ENCODE peak calls at places on chromosomes 12 and 14, in four cellular contexts. F is A549, C is HepG2, V is GM12878. L is an unnamed sample.

GRCh38 chr12:99954724-99955123 is 30.0 kb downstream of the ANKS1B start:
- DNase-seq in F (no peak), C (no peak), V (no peak), L (no peak)

GRCh38 chr14:28773917-28774691 is 7.5 kb downstream of the FOXG1 start:
- DNase-seq in F (peak), C (no peak), V (no peak), L (no peak)

GRCh38 chr14:104558231-104559042 is 21.1 kb upstream of the C14orf180 start:
- DNase-seq in F (no peak), C (no peak), V (no peak), L (no peak)

GRCh38 chr12:54649825-54650224 is 1.7 kb upstream of the DCD start:
- DNase-seq in F (no peak), C (no peak), V (no peak), L (no peak)

GRCh38 chr12:48973531-48973930 is 2.0 kb upstream of the WNT10B start:
- DNase-seq in F (no peak), C (peak), V (no peak), L (peak)

GRCh38 chr14:101047326-101047725 is 143.8 kb upstream of the RTL1 start:
- DNase-seq in F (no peak), C (no peak), V (no peak), L (no peak)

GRCh38 chr12:97160277-97160676 is 253.2 kb downstream of the NEDD1 start:
- DNase-seq in F (no peak), C (peak), V (no peak), L (no peak)

GRCh38 chr12:122003646-122004611 is 17.8 kb upstream of the BCL7A start:
- DNase-seq in F (no peak), C (no peak), V (no peak), L (no peak)

GRCh38 chr14:89615421-89615820 is 198.4 kb upstream of the FOXN3 start:
- DNase-seq in F (no peak), C (no peak), V (no peak), L (no peak)

GRCh38 chr14:68779761-68780323 is 13.0 kb downstream of the ZFP36L1 start:
- DNase-seq in F (peak), C (peak), V (no peak), L (no peak)

GRCh38 chr14:86665975-86666374 is 1136.0 kb downstream of the FLRT2 start:
- DNase-seq in F (no peak), C (no peak), V (no peak), L (no peak)

GRCh38 chr12:31590730-31591307 is at the start of gene DENND5B:
- DNase-seq in F (peak), C (peak), V (no peak), L (peak)

GRCh38 chr12:86411710-86412109 is 155.5 kb upstream of the MGAT4C start:
- DNase-seq in F (no peak), C (no peak), V (no peak), L (no peak)

GRCh38 chr12:7705846-7706245 is 5.4 kb upstream of the DPPA3 start:
- DNase-seq in F (no peak), C (no peak), V (no peak), L (no peak)

DNA sequence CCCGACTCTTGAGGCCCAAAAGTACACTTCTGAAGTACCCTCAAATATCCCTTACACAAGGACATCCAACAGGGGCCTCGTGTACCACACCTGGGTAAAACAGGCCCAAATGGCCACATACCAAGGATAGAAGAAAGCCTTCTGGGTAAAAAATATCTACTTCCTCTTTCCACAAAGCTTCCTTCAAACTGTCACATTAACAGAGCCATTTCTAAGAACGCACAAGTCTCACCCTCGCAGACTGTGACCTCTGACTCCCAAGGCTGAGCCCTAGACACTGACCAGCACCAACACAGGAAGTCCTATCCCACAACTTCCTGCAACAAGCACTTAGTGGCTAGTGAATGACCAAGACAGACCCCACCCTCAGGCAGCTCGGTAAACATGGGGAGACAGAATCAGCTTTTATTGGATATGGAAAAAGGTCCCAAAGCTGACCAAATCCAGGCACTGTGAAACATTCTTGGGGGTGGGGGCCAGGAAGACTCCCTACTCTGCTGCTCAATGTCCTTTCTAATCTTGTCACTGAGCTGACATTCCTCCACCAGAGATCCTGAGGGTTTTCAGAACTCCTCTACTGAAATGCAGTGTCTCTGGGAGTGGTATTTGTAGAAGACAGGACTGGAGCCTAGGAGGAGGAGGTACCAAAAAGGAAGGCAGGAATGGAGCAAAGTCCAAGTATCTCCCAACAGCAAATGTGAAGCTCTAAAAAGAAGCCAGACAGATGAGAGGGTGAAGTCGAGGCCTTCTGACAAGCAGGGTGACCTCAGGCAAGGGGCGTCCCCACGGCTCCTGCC is 15.9 kb downstream of the KCTD10 start:
- DNase-seq in F (peak), C (peak), V (no peak), L (no peak)
- TF ChIP-seq PBX3 in F (no peak), C (no peak), V (no peak), L (no peak)

GRCh38 chr12:2165021-2165420 is 112.2 kb downstream of the CACNA1C start:
- DNase-seq in F (no peak), C (no peak), V (no peak), L (no peak)

GRCh38 chr12:2163172-2163927 is 110.6 kb downstream of the CACNA1C start:
- DNase-seq in F (no peak), C (peak), V (no peak), L (no peak)

GRCh38 chr12:2156333-2156732 is 103.5 kb downstream of the CACNA1C start:
- DNase-seq in F (no peak), C (no peak), V (no peak), L (no peak)

GRCh38 chr12:2160043-2160442 is 107.3 kb downstream of the CACNA1C start:
- DNase-seq in F (no peak), C (no peak), V (no peak), L (no peak)

DNA sequence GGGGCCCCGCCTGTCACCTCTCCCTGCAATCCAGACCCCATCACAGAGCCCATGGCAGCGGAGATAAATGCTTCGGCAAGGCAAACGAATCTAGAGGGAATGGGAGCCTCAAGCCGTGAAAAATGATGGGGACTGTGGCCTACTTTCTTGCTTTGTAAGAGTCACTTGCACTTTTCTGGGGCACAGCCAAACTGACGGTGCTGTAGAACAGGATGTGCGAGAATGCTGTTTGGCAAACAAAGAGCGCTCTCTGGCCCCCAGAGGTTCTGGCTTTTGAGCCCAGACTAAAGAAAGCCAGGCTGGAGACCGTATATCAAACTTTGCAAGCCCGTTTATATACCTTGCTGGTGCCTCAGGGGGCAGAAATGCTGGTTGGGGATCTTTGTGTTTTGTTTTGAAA is 108.7 kb downstream of the CACNA1C start:
- DNase-seq in F (no peak), C (no peak), V (no peak), L (no peak)
- TF ChIP-seq PBX3 in F (no peak), C (no peak), V (no peak), L (no peak)

GRCh38 chr14:94483071-94483451 is 7.1 kb upstream of the SERPINA9 start:
- DNase-seq in F (no peak), C (no peak), V (peak), L (no peak)

GRCh38 chr14:94483729-94484275 is 7.8 kb upstream of the SERPINA9 start:
- DNase-seq in F (no peak), C (no peak), V (no peak), L (no peak)

GRCh38 chr14:94484476-94484875 is 8.5 kb upstream of the SERPINA9 start:
- DNase-seq in F (no peak), C (no peak), V (no peak), L (no peak)

GRCh38 chr14:94486883-94487282 is 10.9 kb upstream of the SERPINA9 start:
- DNase-seq in F (no peak), C (no peak), V (no peak), L (no peak)

DNA sequence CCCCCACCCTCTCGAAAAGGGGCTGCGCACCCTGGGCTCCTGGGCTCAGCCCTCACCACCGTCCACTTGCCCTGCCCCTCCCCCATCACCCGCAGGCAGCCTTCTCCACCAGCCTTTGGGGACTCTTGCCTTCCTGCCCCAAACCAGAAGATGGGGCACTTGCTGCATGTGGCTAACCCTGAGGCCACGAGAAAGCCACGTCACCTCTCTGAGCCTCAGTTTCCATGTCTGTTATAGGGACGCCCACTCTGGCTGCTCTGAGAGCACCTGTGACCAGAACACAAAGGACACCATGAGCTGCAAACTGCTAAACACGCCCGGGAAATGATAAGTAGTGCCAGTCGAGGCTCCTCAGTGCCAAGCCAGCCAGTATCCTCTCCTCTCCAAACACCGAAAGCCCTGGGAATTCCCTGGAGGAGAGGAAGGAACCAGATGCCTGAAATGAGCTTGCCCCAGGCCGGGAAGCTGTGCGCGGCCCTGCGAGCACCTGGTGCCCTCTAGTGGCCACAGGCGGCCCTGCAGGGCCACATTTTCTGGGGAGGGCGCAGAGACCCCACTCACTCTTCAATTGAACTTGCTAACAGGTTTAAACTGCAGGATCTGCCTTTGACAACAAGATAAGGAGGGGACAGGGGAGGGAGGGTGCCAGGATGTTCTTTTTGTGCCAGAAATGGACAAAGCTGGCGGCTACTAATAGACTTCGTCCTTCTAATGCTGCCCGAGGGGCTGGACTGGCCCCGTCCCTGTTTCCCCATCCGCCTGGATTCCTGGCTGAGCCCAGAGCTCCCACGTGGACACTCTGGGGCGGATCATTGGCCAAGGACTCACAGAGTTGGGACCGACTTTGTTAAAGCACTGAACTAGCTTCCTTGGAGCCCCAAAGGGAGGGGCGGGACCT is 10.2 kb upstream of the SERPINA9 start:
- DNase-seq in F (peak), C (peak), V (no peak), L (peak)
- TF ChIP-seq PBX3 in F (no peak), C (no peak), V (no peak), L (no peak)

GRCh38 chr14:92973265-92973797 is 50.4 kb downstream of the CHGA start:
- DNase-seq in F (peak), C (peak), V (no peak), L (peak)

GRCh38 chr14:92976268-92976667 is 53.3 kb downstream of the CHGA start:
- DNase-seq in F (no peak), C (no peak), V (no peak), L (no peak)

GRCh38 chr14:92973798-92974372 is 50.9 kb downstream of the CHGA start:
- DNase-seq in F (no peak), C (no peak), V (no peak), L (no peak)

GRCh38 chr14:92971601-92972180 is 48.7 kb downstream of the CHGA start:
- DNase-seq in F (no peak), C (no peak), V (no peak), L (no peak)

GRCh38 chr14:92974541-92975345 is 51.8 kb downstream of the CHGA start:
- DNase-seq in F (no peak), C (no peak), V (no peak), L (no peak)
- TF ChIP-seq PBX3 in F (no peak), C (no peak), V (no peak), L (no peak)

GRCh38 chr12:27999521-27999920 is 27.0 kb upstream of the PTHLH start:
- DNase-seq in F (no peak), C (no peak), V (no peak), L (no peak)
- TF ChIP-seq PBX3 in F (no peak), C (no peak), V (no peak), L (no peak)

GRCh38 chr12:5720405-5721045 is 224.5 kb downstream of the ANO2 start:
- DNase-seq in F (no peak), C (no peak), V (no peak), L (no peak)

GRCh38 chr12:5716221-5716620 is 228.8 kb downstream of the ANO2 start:
- DNase-seq in F (no peak), C (no peak), V (no peak), L (no peak)

GRCh38 chr12:5718073-5718472 is 227.0 kb downstream of the ANO2 start:
- DNase-seq in F (no peak), C (no peak), V (no peak), L (no peak)

GRCh38 chr12:5716991-5717390 is 228.1 kb downstream of the ANO2 start:
- DNase-seq in F (no peak), C (no peak), V (no peak), L (no peak)

DNA sequence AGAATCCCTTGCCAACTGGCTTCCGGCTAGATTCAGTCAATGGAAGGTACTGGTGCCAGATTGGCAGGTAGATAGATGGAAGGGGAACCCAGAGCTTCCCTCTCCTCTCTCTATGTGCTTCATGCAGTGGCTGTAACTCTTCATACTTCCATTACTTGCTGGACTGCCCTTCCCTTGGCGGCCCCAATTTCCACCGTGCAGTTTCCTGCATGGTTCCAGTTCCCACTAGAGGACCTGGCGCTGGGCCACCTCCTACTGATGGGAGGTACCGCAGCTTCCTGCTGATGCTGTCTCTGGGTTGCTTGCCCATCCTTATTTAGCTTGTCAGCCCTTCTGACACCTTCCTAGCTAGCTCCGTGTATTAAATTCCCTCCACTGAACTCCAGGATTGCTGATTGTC is 226.4 kb downstream of the ANO2 start:
- DNase-seq in F (no peak), C (no peak), V (no peak), L (no peak)
- TF ChIP-seq PBX3 in F (no peak), C (no peak), V (no peak), L (no peak)

GRCh38 chr12:118922405-118922804 is 58.9 kb upstream of the SRRM4 start:
- DNase-seq in F (no peak), C (no peak), V (no peak), L (no peak)
- TF ChIP-seq PBX3 in F (no peak), C (no peak), V (no peak), L (no peak)

DNA sequence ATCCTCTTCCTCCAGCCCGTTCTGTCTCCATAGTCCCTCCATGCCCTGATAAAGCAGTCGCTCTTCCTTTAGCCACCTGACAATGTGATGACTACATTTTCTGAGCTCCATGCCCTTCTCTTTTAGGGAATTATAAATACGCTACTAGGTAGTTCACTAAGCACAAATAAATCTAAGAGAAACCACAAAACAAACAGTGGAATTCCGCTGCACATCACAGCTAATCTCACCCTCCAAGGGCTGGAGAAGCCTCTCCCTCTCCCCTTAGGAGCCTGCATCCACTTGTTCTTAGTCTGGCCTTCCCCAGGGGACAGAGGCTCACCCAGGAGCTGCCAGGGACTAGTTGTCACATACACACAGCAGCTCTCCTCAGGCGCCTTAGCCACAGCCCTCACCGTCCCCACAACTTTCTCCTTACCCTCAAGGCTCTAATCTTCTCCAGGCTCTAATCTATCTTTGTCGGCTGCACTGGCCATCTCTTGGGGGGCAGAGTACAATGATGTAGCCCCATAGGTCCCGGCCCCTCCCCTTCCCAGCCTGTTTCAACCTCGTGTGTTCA is 55.9 kb upstream of the GPR68 start:
- DNase-seq in F (no peak), C (no peak), V (no peak), L (no peak)
- TF ChIP-seq PBX3 in F (no peak), C (no peak), V (no peak), L (no peak)

GRCh38 chr12:131089526-131090253 is 136.0 kb downstream of the ADGRD1 start:
- DNase-seq in F (no peak), C (no peak), V (no peak), L (no peak)
- TF ChIP-seq PBX3 in F (no peak), C (no peak), V (no peak), L (no peak)

GRCh38 chr12:114190971-114191370 is 215.0 kb downstream of the TBX5 start:
- DNase-seq in F (no peak), C (no peak), V (no peak), L (no peak)
- TF ChIP-seq PBX3 in F (no peak), C (no peak), V (no peak), L (no peak)

L was measured in SK-N-SH.